ENCODE peak calls at places on chromosomes 4 and X, in nine cellular contexts. One of them, this sample, is unnamed.
A peak's percentile ranks its signal among the peaks of the same experiment; 100 is the strongest.

GRCh38 chr4:70838972-70839536 is 636 bp downstream of the GRSF1 start:
- DNase-seq in fibroblast of lung: peak; percentile 69
- DNase-seq in breast epithelium: peak; percentile 45
- DNase-seq in lung: peak; percentile 66
- DNase-seq in cardiac muscle cell: peak; percentile 77
- DNase-seq in endothelial cell: peak; percentile 66
- DNase-seq in nephron progenitor cell: peak; percentile 63
- DNase-seq in B cell: peak; percentile 81
- DNase-seq in lower leg skin: peak; percentile 36
- DNase-seq in this sample: peak; percentile 43

GRCh38 chr4:10875144-10875799 is 190.7 kb upstream of the CLNK start:
- DNase-seq in fibroblast of lung: no peak
- DNase-seq in breast epithelium: no peak
- DNase-seq in lung: no peak
- DNase-seq in cardiac muscle cell: no peak
- DNase-seq in endothelial cell: no peak
- DNase-seq in nephron progenitor cell: no peak
- DNase-seq in B cell: no peak
- DNase-seq in lower leg skin: no peak
- DNase-seq in this sample: no peak

GRCh38 chrX:10725071-10725470 is 104.7 kb upstream of the MID1 start:
- DNase-seq in fibroblast of lung: no peak
- DNase-seq in breast epithelium: no peak
- DNase-seq in lung: no peak
- DNase-seq in cardiac muscle cell: no peak
- DNase-seq in endothelial cell: no peak
- DNase-seq in nephron progenitor cell: no peak
- DNase-seq in B cell: no peak
- DNase-seq in lower leg skin: no peak
- DNase-seq in this sample: no peak

GRCh38 chr4:123209436-123209835 is 187.2 kb upstream of the SPRY1 start:
- DNase-seq in fibroblast of lung: no peak
- DNase-seq in breast epithelium: no peak
- DNase-seq in lung: no peak
- DNase-seq in cardiac muscle cell: no peak
- DNase-seq in endothelial cell: no peak
- DNase-seq in nephron progenitor cell: no peak
- DNase-seq in B cell: no peak
- DNase-seq in lower leg skin: no peak
- DNase-seq in this sample: no peak

GRCh38 chr4:118774989-118775388 is 60.9 kb downstream of the SEC24D start:
- DNase-seq in fibroblast of lung: peak; percentile 65
- DNase-seq in breast epithelium: no peak
- DNase-seq in lung: no peak
- DNase-seq in cardiac muscle cell: no peak
- DNase-seq in endothelial cell: no peak
- DNase-seq in nephron progenitor cell: no peak
- DNase-seq in B cell: no peak
- DNase-seq in lower leg skin: no peak
- DNase-seq in this sample: no peak

GRCh38 chrX:42151808-42152207 is 228.5 kb upstream of the CASK start:
- DNase-seq in fibroblast of lung: no peak
- DNase-seq in breast epithelium: no peak
- DNase-seq in lung: no peak
- DNase-seq in cardiac muscle cell: no peak
- DNase-seq in endothelial cell: no peak
- DNase-seq in nephron progenitor cell: no peak
- DNase-seq in B cell: no peak
- DNase-seq in lower leg skin: no peak
- DNase-seq in this sample: no peak

GRCh38 chrX:16762579-16762978 is 23.7 kb upstream of the TXLNG start:
- DNase-seq in fibroblast of lung: no peak
- DNase-seq in breast epithelium: no peak
- DNase-seq in lung: no peak
- DNase-seq in cardiac muscle cell: no peak
- DNase-seq in endothelial cell: no peak
- DNase-seq in nephron progenitor cell: no peak
- DNase-seq in B cell: no peak
- DNase-seq in lower leg skin: no peak
- DNase-seq in this sample: no peak

GRCh38 chr4:102627831-102628523 is 126.8 kb downstream of the NFKB1 start:
- DNase-seq in fibroblast of lung: peak; percentile 85
- DNase-seq in breast epithelium: no peak
- DNase-seq in lung: no peak
- DNase-seq in cardiac muscle cell: no peak
- DNase-seq in endothelial cell: no peak
- DNase-seq in nephron progenitor cell: no peak
- DNase-seq in B cell: no peak
- DNase-seq in lower leg skin: no peak
- DNase-seq in this sample: no peak

GRCh38 chr4:3705236-3705987 is 60.8 kb upstream of the ADRA2C start:
- DNase-seq in fibroblast of lung: no peak
- DNase-seq in breast epithelium: no peak
- DNase-seq in lung: no peak
- DNase-seq in cardiac muscle cell: no peak
- DNase-seq in endothelial cell: no peak
- DNase-seq in nephron progenitor cell: no peak
- DNase-seq in B cell: no peak
- DNase-seq in lower leg skin: no peak
- DNase-seq in this sample: no peak

GRCh38 chr4:186158966-186159365 is 32.4 kb upstream of the CYP4V2 start:
- DNase-seq in fibroblast of lung: no peak
- DNase-seq in breast epithelium: no peak
- DNase-seq in lung: no peak
- DNase-seq in cardiac muscle cell: no peak
- DNase-seq in endothelial cell: no peak
- DNase-seq in nephron progenitor cell: no peak
- DNase-seq in B cell: no peak
- DNase-seq in lower leg skin: no peak
- DNase-seq in this sample: no peak

GRCh38 chr4:100576570-100576969 is 58.7 kb upstream of the EMCN start:
- DNase-seq in fibroblast of lung: no peak
- DNase-seq in breast epithelium: no peak
- DNase-seq in lung: no peak
- DNase-seq in cardiac muscle cell: no peak
- DNase-seq in endothelial cell: no peak
- DNase-seq in nephron progenitor cell: no peak
- DNase-seq in B cell: no peak
- DNase-seq in lower leg skin: no peak
- DNase-seq in this sample: no peak

GRCh38 chr4:8765084-8765483 is 106.6 kb downstream of the HMX1 start:
- DNase-seq in fibroblast of lung: no peak
- DNase-seq in breast epithelium: no peak
- DNase-seq in lung: no peak
- DNase-seq in cardiac muscle cell: no peak
- DNase-seq in endothelial cell: no peak
- DNase-seq in nephron progenitor cell: no peak
- DNase-seq in B cell: no peak
- DNase-seq in lower leg skin: no peak
- DNase-seq in this sample: no peak

GRCh38 chr4:80071643-80072606 is 1.1 kb downstream of the ANTXR2 start:
- DNase-seq in fibroblast of lung: peak; percentile 40
- DNase-seq in breast epithelium: peak; percentile 20
- DNase-seq in lung: peak; percentile 36
- DNase-seq in cardiac muscle cell: peak; percentile 67
- DNase-seq in endothelial cell: peak; percentile 41
- DNase-seq in nephron progenitor cell: peak; percentile 63
- DNase-seq in B cell: peak; percentile 46
- DNase-seq in lower leg skin: peak; percentile 40
- DNase-seq in this sample: peak; percentile 43

GRCh38 chr4:80073362-80074008 is 456 bp upstream of the ANTXR2 start:
- DNase-seq in fibroblast of lung: no peak
- DNase-seq in breast epithelium: no peak
- DNase-seq in lung: no peak
- DNase-seq in cardiac muscle cell: no peak
- DNase-seq in endothelial cell: no peak
- DNase-seq in nephron progenitor cell: no peak
- DNase-seq in B cell: peak; percentile 74
- DNase-seq in lower leg skin: no peak
- DNase-seq in this sample: no peak

GRCh38 chr4:80070880-80071620 is 2.0 kb downstream of the ANTXR2 start:
- DNase-seq in fibroblast of lung: peak; percentile 41
- DNase-seq in breast epithelium: no peak
- DNase-seq in lung: no peak
- DNase-seq in cardiac muscle cell: no peak
- DNase-seq in endothelial cell: no peak
- DNase-seq in nephron progenitor cell: no peak
- DNase-seq in B cell: no peak
- DNase-seq in lower leg skin: no peak
- DNase-seq in this sample: no peak

GRCh38 chr4:80074059-80074458 is 1.0 kb upstream of the ANTXR2 start:
- DNase-seq in fibroblast of lung: no peak
- DNase-seq in breast epithelium: no peak
- DNase-seq in lung: no peak
- DNase-seq in cardiac muscle cell: no peak
- DNase-seq in endothelial cell: no peak
- DNase-seq in nephron progenitor cell: no peak
- DNase-seq in B cell: no peak
- DNase-seq in lower leg skin: no peak
- DNase-seq in this sample: no peak

DNA sequence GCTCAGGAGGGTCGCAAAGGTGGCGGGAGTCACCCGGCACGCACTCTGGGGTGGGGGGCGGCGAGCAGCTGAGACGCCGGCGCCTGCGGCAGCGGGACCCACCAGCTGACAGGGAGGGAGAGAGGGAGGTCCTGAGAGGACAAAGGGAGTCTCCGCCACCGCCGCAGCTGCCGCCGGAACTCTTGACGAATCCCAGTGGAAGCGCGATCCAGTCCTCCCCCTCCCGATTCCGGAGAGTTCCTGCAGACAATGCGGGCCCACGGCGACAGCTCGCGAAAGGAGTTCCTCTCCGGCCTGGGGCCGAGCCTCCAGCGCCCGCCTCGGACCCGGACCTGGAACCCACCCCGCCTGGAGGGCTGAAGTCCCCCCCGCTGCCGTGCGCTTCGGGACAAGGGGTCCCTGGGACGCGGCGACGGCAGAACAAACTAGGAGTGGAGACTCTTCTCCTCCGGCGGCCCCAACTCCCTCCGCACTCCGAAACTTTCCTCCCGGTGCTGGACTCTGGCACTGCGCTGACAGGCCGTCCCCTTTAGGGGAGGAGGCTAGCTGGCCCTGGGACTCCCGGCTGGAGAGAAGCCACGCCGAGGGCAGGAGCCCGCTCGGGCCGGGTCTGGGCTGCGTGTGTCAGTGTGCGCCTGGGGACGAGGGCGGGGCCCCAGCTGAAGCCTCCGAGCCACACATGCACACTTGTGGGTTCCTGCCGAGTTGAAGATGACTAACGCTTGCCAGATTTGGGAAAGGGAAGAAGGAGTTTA is at the start of gene ANTXR2:
- DNase-seq in fibroblast of lung: peak; percentile 98
- DNase-seq in breast epithelium: peak; percentile 67
- DNase-seq in lung: peak; percentile 87
- DNase-seq in cardiac muscle cell: peak; percentile 91
- DNase-seq in endothelial cell: peak; percentile 83
- DNase-seq in nephron progenitor cell: peak; percentile 80
- DNase-seq in B cell: peak; percentile 73
- DNase-seq in lower leg skin: peak; percentile 87
- DNase-seq in this sample: peak; percentile 75
- TF ChIP-seq CTCF in fibroblast of lung: peak; percentile 20
- TF ChIP-seq CTCF in breast epithelium: no peak
- TF ChIP-seq CTCF in lung: no peak
- TF ChIP-seq CTCF in cardiac muscle cell: peak; percentile 10
- TF ChIP-seq CTCF in endothelial cell: no peak
- TF ChIP-seq CTCF in nephron progenitor cell: no peak
- TF ChIP-seq CTCF in B cell: no peak
- TF ChIP-seq CTCF in lower leg skin: no peak
- TF ChIP-seq CTCF in this sample: no peak

GRCh38 chrX:126141014-126141413 is 25.1 kb downstream of the DCAF12L2 start:
- DNase-seq in fibroblast of lung: no peak
- DNase-seq in breast epithelium: no peak
- DNase-seq in lung: no peak
- DNase-seq in cardiac muscle cell: no peak
- DNase-seq in endothelial cell: no peak
- DNase-seq in nephron progenitor cell: no peak
- DNase-seq in B cell: no peak
- DNase-seq in lower leg skin: no peak
- DNase-seq in this sample: no peak

DNA sequence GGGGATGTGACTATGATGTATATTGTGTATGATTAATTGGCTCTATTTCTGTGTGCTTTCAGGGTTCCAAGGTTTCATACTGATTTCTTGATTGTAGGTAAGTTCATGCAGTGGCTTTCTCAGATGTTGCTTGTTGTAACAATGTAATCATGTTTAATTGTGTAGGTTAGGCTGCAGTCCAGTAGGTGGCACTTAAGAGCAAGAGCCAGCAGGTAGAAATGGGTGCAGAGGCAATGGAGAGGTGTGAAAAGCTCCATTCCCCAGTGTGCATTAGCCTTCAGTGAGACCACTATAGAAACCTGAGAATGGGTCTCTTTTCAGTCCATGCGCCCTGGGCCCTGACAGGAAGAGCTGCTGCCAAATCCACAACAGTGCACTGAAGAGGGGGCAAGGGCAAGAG is 28.2 kb downstream of the DCAF12L2 start:
- DNase-seq in fibroblast of lung: no peak
- DNase-seq in breast epithelium: no peak
- DNase-seq in lung: no peak
- DNase-seq in cardiac muscle cell: no peak
- DNase-seq in endothelial cell: peak; percentile 6
- DNase-seq in nephron progenitor cell: no peak
- DNase-seq in B cell: no peak
- DNase-seq in lower leg skin: no peak
- DNase-seq in this sample: no peak
- TF ChIP-seq CTCF in fibroblast of lung: no peak
- TF ChIP-seq CTCF in breast epithelium: no peak
- TF ChIP-seq CTCF in lung: no peak
- TF ChIP-seq CTCF in cardiac muscle cell: no peak
- TF ChIP-seq CTCF in endothelial cell: no peak
- TF ChIP-seq CTCF in nephron progenitor cell: peak; percentile 12
- TF ChIP-seq CTCF in B cell: no peak
- TF ChIP-seq CTCF in lower leg skin: no peak
- TF ChIP-seq CTCF in this sample: peak; percentile 53

GRCh38 chrX:151801980-151802379 is 67.4 kb downstream of the CNGA2 start:
- DNase-seq in fibroblast of lung: no peak
- DNase-seq in breast epithelium: no peak
- DNase-seq in lung: no peak
- DNase-seq in cardiac muscle cell: no peak
- DNase-seq in endothelial cell: no peak
- DNase-seq in nephron progenitor cell: no peak
- DNase-seq in B cell: no peak
- DNase-seq in lower leg skin: no peak
- DNase-seq in this sample: no peak
- TF ChIP-seq CTCF in fibroblast of lung: no peak
- TF ChIP-seq CTCF in breast epithelium: no peak
- TF ChIP-seq CTCF in lung: no peak
- TF ChIP-seq CTCF in cardiac muscle cell: peak; percentile 17
- TF ChIP-seq CTCF in endothelial cell: no peak
- TF ChIP-seq CTCF in nephron progenitor cell: no peak
- TF ChIP-seq CTCF in B cell: no peak
- TF ChIP-seq CTCF in lower leg skin: no peak
- TF ChIP-seq CTCF in this sample: no peak

DNA sequence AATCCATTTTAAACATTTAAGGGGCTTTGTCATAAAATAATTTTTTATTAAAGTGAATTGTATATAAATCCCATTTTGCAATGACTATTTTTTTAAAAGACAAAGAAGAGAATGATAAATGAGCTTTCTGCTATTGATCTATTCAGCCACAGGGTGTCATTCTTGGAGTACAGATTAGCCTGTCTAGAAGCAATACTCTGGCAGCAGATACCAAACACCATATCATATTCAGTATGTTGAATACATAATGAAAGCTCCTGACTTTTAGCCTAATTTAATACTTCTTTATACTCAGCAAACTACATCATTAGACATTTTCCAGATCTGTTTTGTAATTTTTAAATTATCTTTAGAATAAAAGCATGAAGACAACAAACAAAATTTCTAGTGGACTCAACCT is 496.3 kb downstream of the PDGFC start:
- DNase-seq in fibroblast of lung: peak; percentile 70
- DNase-seq in breast epithelium: no peak
- DNase-seq in lung: no peak
- DNase-seq in cardiac muscle cell: no peak
- DNase-seq in endothelial cell: peak; percentile 5
- DNase-seq in nephron progenitor cell: no peak
- DNase-seq in B cell: no peak
- DNase-seq in lower leg skin: no peak
- DNase-seq in this sample: no peak
- TF ChIP-seq CTCF in fibroblast of lung: peak; percentile 37
- TF ChIP-seq CTCF in breast epithelium: peak; percentile 55
- TF ChIP-seq CTCF in lung: no peak
- TF ChIP-seq CTCF in cardiac muscle cell: peak; percentile 58
- TF ChIP-seq CTCF in endothelial cell: no peak
- TF ChIP-seq CTCF in nephron progenitor cell: no peak
- TF ChIP-seq CTCF in B cell: no peak
- TF ChIP-seq CTCF in lower leg skin: no peak
- TF ChIP-seq CTCF in this sample: peak; percentile 72